ENCODE peak calls at places on chromosome 16, in eight cellular contexts. V, L, S, F, U, R, A and O are unnamed samples.

GRCh38 chr16:22372882-22373661 is 1.3 kb downstream of the CDR2 start:
- DNase-seq in V (no peak), L (no peak), S (no peak), F (no peak), U (no peak), R (no peak), A (no peak), O (peak; percentile 22)

GRCh38 chr16:77068402-77068801 is 122.6 kb upstream of the MON1B start:
- DNase-seq in V (no peak), L (no peak), S (no peak), F (no peak), U (no peak), R (no peak), A (no peak), O (no peak)

GRCh38 chr16:56939801-56940200 is 7.9 kb downstream of the HERPUD1 start:
- DNase-seq in V (no peak), L (no peak), S (no peak), F (no peak), U (no peak), R (no peak), A (no peak), O (peak; percentile 81)

GRCh38 chr16:90057738-90058173 is 19.4 kb downstream of the PRDM7 start:
- DNase-seq in V (peak; percentile 71), L (no peak), S (no peak), F (no peak), U (no peak), R (peak; percentile 69), A (no peak), O (no peak)

GRCh38 chr16:53789159-53789558 is 85.2 kb downstream of the FTO start:
- DNase-seq in V (peak; percentile 40), L (no peak), S (no peak), F (no peak), U (no peak), R (no peak), A (no peak), O (no peak)

GRCh38 chr16:84786605-84787302 is 33.0 kb upstream of the CRISPLD2 start:
- DNase-seq in V (no peak), L (peak; percentile 32), S (no peak), F (no peak), U (no peak), R (no peak), A (no peak), O (no peak)

GRCh38 chr16:13848795-13849194 is 71.2 kb upstream of the ERCC4 start:
- DNase-seq in V (no peak), L (no peak), S (no peak), F (no peak), U (no peak), R (no peak), A (no peak), O (no peak)

GRCh38 chr16:46638947-46639925 is 18.1 kb upstream of the SHCBP1 start:
- DNase-seq in V (peak; percentile 65), L (no peak), S (no peak), F (no peak), U (no peak), R (no peak), A (no peak), O (no peak)

GRCh38 chr16:79801550-79802090 is 201.1 kb upstream of the MAF start:
- DNase-seq in V (peak; percentile 82), L (no peak), S (no peak), F (no peak), U (no peak), R (no peak), A (no peak), O (no peak)

GRCh38 chr16:84597518-84598390 is 20.1 kb downstream of the COTL1 start:
- DNase-seq in V (no peak), L (no peak), S (no peak), F (no peak), U (no peak), R (no peak), A (no peak), O (no peak)

GRCh38 chr16:25868041-25868600 is 176.4 kb downstream of the HS3ST4 start:
- DNase-seq in V (no peak), L (no peak), S (no peak), F (no peak), U (no peak), R (no peak), A (no peak), O (no peak)

GRCh38 chr16:65790768-65791167 is 575.7 kb upstream of the CDH5 start:
- DNase-seq in V (no peak), L (no peak), S (no peak), F (no peak), U (no peak), R (no peak), A (no peak), O (no peak)

GRCh38 chr16:85569615-85570212 is 43.4 kb upstream of the GSE1 start:
- DNase-seq in V (no peak), L (peak; percentile 10), S (no peak), F (peak; percentile 93), U (no peak), R (no peak), A (peak; percentile 74), O (peak; percentile 76)

GRCh38 chr16:73321942-73322341 is 274.0 kb upstream of the ZFHX3 start:
- DNase-seq in V (no peak), L (no peak), S (no peak), F (no peak), U (no peak), R (no peak), A (no peak), O (no peak)

GRCh38 chr16:1326380-1326779 is 7.1 kb upstream of the BAIAP3 start:
- DNase-seq in V (no peak), L (no peak), S (no peak), F (no peak), U (no peak), R (no peak), A (no peak), O (no peak)

GRCh38 chr16:81775570-81775969 is 3.5 kb upstream of the PLCG2 start:
- DNase-seq in V (no peak), L (no peak), S (no peak), F (no peak), U (no peak), R (no peak), A (no peak), O (no peak)

GRCh38 chr16:85523602-85524364 is 89.3 kb upstream of the GSE1 start:
- DNase-seq in V (no peak), L (no peak), S (no peak), F (no peak), U (no peak), R (peak; percentile 51), A (peak; percentile 65), O (no peak)

GRCh38 chr16:64656471-64656870 is 465.4 kb downstream of the CDH11 start:
- DNase-seq in V (no peak), L (no peak), S (no peak), F (no peak), U (no peak), R (no peak), A (no peak), O (no peak)

GRCh38 chr16:29025218-29025617 is 40.4 kb downstream of the LAT start:
- DNase-seq in V (no peak), L (no peak), S (no peak), F (no peak), U (no peak), R (no peak), A (no peak), O (no peak)

GRCh38 chr16:89150981-89151380 is 20.6 kb upstream of the CDH15 start:
- DNase-seq in V (no peak), L (no peak), S (no peak), F (no peak), U (no peak), R (no peak), A (no peak), O (no peak)

GRCh38 chr16:28883221-28883996 is 5.1 kb downstream of the ATP2A1 start:
- DNase-seq in V (no peak), L (no peak), S (no peak), F (no peak), U (no peak), R (no peak), A (no peak), O (no peak)

GRCh38 chr16:75647138-75647491 is 350 bp downstream of the KARS1 start:
- DNase-seq in V (no peak), L (no peak), S (no peak), F (no peak), U (no peak), R (no peak), A (no peak), O (no peak)

GRCh38 chr16:66057056-66057455 is 309.4 kb upstream of the CDH5 start:
- DNase-seq in V (no peak), L (no peak), S (no peak), F (no peak), U (no peak), R (no peak), A (no peak), O (no peak)

GRCh38 chr16:2761472-2761871 is 9.0 kb downstream of the SRRM2 start:
- DNase-seq in V (no peak), L (no peak), S (no peak), F (no peak), U (no peak), R (no peak), A (no peak), O (no peak)

GRCh38 chr16:64065523-64065922 is 1056.3 kb downstream of the CDH11 start:
- DNase-seq in V (no peak), L (no peak), S (no peak), F (no peak), U (no peak), R (no peak), A (no peak), O (no peak)

GRCh38 chr16:76278976-76279375 is 1.8 kb downstream of the CNTNAP4 start:
- DNase-seq in V (peak; percentile 53), L (peak; percentile 35), S (no peak), F (no peak), U (no peak), R (no peak), A (no peak), O (peak; percentile 18)

GRCh38 chr16:88681709-88682451 is 4.4 kb downstream of the SNAI3 start:
- DNase-seq in V (no peak), L (no peak), S (peak; percentile 12), F (peak; percentile 92), U (no peak), R (no peak), A (peak; percentile 65), O (peak; percentile 76)